ENCODE peak calls at places on chromosome 6, in nine cellular contexts. One of them, this sample, is unnamed.

GRCh38 chr6:147418523-147418922 is 90.0 kb upstream of the SAMD5 start:
- DNase-seq in lower leg skin: no peak
- DNase-seq in AG10803: no peak
- DNase-seq in neural crest cell: no peak
- DNase-seq in CD4-positive, alpha-beta T cell: no peak
- DNase-seq in GM10248: no peak
- DNase-seq in HFFc6: no peak
- DNase-seq in adrenal gland: no peak
- DNase-seq in pancreas: no peak
- DNase-seq in this sample: no peak

GRCh38 chr6:74752303-74752702 is 453.6 kb downstream of the COL12A1 start:
- DNase-seq in lower leg skin: no peak
- DNase-seq in AG10803: no peak
- DNase-seq in neural crest cell: no peak
- DNase-seq in CD4-positive, alpha-beta T cell: no peak
- DNase-seq in GM10248: no peak
- DNase-seq in HFFc6: no peak
- DNase-seq in adrenal gland: no peak
- DNase-seq in pancreas: no peak
- DNase-seq in this sample: no peak

GRCh38 chr6:130794010-130794675 is 33.1 kb upstream of the SMLR1 start:
- DNase-seq in lower leg skin: no peak
- DNase-seq in AG10803: no peak
- DNase-seq in neural crest cell: no peak
- DNase-seq in CD4-positive, alpha-beta T cell: no peak
- DNase-seq in GM10248: no peak
- DNase-seq in HFFc6: no peak
- DNase-seq in adrenal gland: no peak
- DNase-seq in pancreas: no peak
- DNase-seq in this sample: no peak

GRCh38 chr6:41443616-41444525 is 102.3 kb upstream of the FOXP4 start:
- DNase-seq in lower leg skin: no peak
- DNase-seq in AG10803: no peak
- DNase-seq in neural crest cell: no peak
- DNase-seq in CD4-positive, alpha-beta T cell: no peak
- DNase-seq in GM10248: no peak
- DNase-seq in HFFc6: no peak
- DNase-seq in adrenal gland: no peak
- DNase-seq in pancreas: no peak
- DNase-seq in this sample: no peak

GRCh38 chr6:3831741-3832530 is 17.2 kb upstream of the FAM50B start:
- DNase-seq in lower leg skin: peak
- DNase-seq in AG10803: no peak
- DNase-seq in neural crest cell: no peak
- DNase-seq in CD4-positive, alpha-beta T cell: no peak
- DNase-seq in GM10248: no peak
- DNase-seq in HFFc6: no peak
- DNase-seq in adrenal gland: no peak
- DNase-seq in pancreas: no peak
- DNase-seq in this sample: no peak

GRCh38 chr6:136593748-136594490 is 43.7 kb upstream of the MAP7 start:
- DNase-seq in lower leg skin: no peak
- DNase-seq in AG10803: peak
- DNase-seq in neural crest cell: no peak
- DNase-seq in CD4-positive, alpha-beta T cell: no peak
- DNase-seq in GM10248: peak
- DNase-seq in HFFc6: peak
- DNase-seq in adrenal gland: peak
- DNase-seq in pancreas: no peak
- DNase-seq in this sample: no peak

GRCh38 chr6:132282696-132283095 is 118.6 kb downstream of the MOXD1 start:
- DNase-seq in lower leg skin: no peak
- DNase-seq in AG10803: no peak
- DNase-seq in neural crest cell: no peak
- DNase-seq in CD4-positive, alpha-beta T cell: no peak
- DNase-seq in GM10248: no peak
- DNase-seq in HFFc6: no peak
- DNase-seq in adrenal gland: no peak
- DNase-seq in pancreas: no peak
- DNase-seq in this sample: no peak

GRCh38 chr6:38774933-38775707 is 60.0 kb downstream of the DNAH8 start:
- DNase-seq in lower leg skin: no peak
- DNase-seq in AG10803: no peak
- DNase-seq in neural crest cell: no peak
- DNase-seq in CD4-positive, alpha-beta T cell: no peak
- DNase-seq in GM10248: no peak
- DNase-seq in HFFc6: no peak
- DNase-seq in adrenal gland: no peak
- DNase-seq in pancreas: no peak
- DNase-seq in this sample: no peak

GRCh38 chr6:83867527-83868161 is 8.2 kb downstream of the CYB5R4 start:
- DNase-seq in lower leg skin: no peak
- DNase-seq in AG10803: peak
- DNase-seq in neural crest cell: peak
- DNase-seq in CD4-positive, alpha-beta T cell: no peak
- DNase-seq in GM10248: no peak
- DNase-seq in HFFc6: peak
- DNase-seq in adrenal gland: peak
- DNase-seq in pancreas: no peak
- DNase-seq in this sample: no peak

GRCh38 chr6:28977351-28978136 is 27.6 kb downstream of the ZNF311 start:
- DNase-seq in lower leg skin: no peak
- DNase-seq in AG10803: peak
- DNase-seq in neural crest cell: no peak
- DNase-seq in CD4-positive, alpha-beta T cell: no peak
- DNase-seq in GM10248: peak
- DNase-seq in HFFc6: peak
- DNase-seq in adrenal gland: no peak
- DNase-seq in pancreas: no peak
- DNase-seq in this sample: no peak

GRCh38 chr6:161101517-161101916 is 109.9 kb downstream of the MAP3K4 start:
- DNase-seq in lower leg skin: no peak
- DNase-seq in AG10803: no peak
- DNase-seq in neural crest cell: no peak
- DNase-seq in CD4-positive, alpha-beta T cell: no peak
- DNase-seq in GM10248: no peak
- DNase-seq in HFFc6: no peak
- DNase-seq in adrenal gland: no peak
- DNase-seq in pancreas: no peak
- DNase-seq in this sample: no peak

GRCh38 chr6:110329729-110330436 is 28.3 kb downstream of the METTL24 start:
- DNase-seq in lower leg skin: no peak
- DNase-seq in AG10803: peak
- DNase-seq in neural crest cell: no peak
- DNase-seq in CD4-positive, alpha-beta T cell: no peak
- DNase-seq in GM10248: no peak
- DNase-seq in HFFc6: peak
- DNase-seq in adrenal gland: no peak
- DNase-seq in pancreas: no peak
- DNase-seq in this sample: no peak

GRCh38 chr6:154738561-154738961 is 5.3 kb downstream of the SCAF8 start:
- DNase-seq in lower leg skin: no peak
- DNase-seq in AG10803: no peak
- DNase-seq in neural crest cell: no peak
- DNase-seq in CD4-positive, alpha-beta T cell: no peak
- DNase-seq in GM10248: no peak
- DNase-seq in HFFc6: no peak
- DNase-seq in adrenal gland: no peak
- DNase-seq in pancreas: no peak
- DNase-seq in this sample: no peak

GRCh38 chr6:156720739-156721714 is 56.2 kb upstream of the ARID1B start:
- DNase-seq in lower leg skin: no peak
- DNase-seq in AG10803: no peak
- DNase-seq in neural crest cell: no peak
- DNase-seq in CD4-positive, alpha-beta T cell: no peak
- DNase-seq in GM10248: peak
- DNase-seq in HFFc6: no peak
- DNase-seq in adrenal gland: peak
- DNase-seq in pancreas: no peak
- DNase-seq in this sample: no peak

GRCh38 chr6:4599924-4600323 is 176.3 kb upstream of the CDYL start:
- DNase-seq in lower leg skin: peak
- DNase-seq in AG10803: peak
- DNase-seq in neural crest cell: no peak
- DNase-seq in CD4-positive, alpha-beta T cell: no peak
- DNase-seq in GM10248: no peak
- DNase-seq in HFFc6: peak
- DNase-seq in adrenal gland: no peak
- DNase-seq in pancreas: no peak
- DNase-seq in this sample: no peak

GRCh38 chr6:43943781-43944250 is 173.8 kb downstream of the VEGFA start:
- DNase-seq in lower leg skin: peak
- DNase-seq in AG10803: no peak
- DNase-seq in neural crest cell: no peak
- DNase-seq in CD4-positive, alpha-beta T cell: no peak
- DNase-seq in GM10248: no peak
- DNase-seq in HFFc6: no peak
- DNase-seq in adrenal gland: no peak
- DNase-seq in pancreas: no peak
- DNase-seq in this sample: no peak

GRCh38 chr6:54283877-54284860 is 24.1 kb upstream of the TINAG start:
- DNase-seq in lower leg skin: no peak
- DNase-seq in AG10803: no peak
- DNase-seq in neural crest cell: no peak
- DNase-seq in CD4-positive, alpha-beta T cell: no peak
- DNase-seq in GM10248: no peak
- DNase-seq in HFFc6: no peak
- DNase-seq in adrenal gland: no peak
- DNase-seq in pancreas: no peak
- DNase-seq in this sample: no peak

GRCh38 chr6:15501806-15502450 is 160.9 kb downstream of the DTNBP1 start:
- DNase-seq in lower leg skin: peak
- DNase-seq in AG10803: peak
- DNase-seq in neural crest cell: no peak
- DNase-seq in CD4-positive, alpha-beta T cell: no peak
- DNase-seq in GM10248: no peak
- DNase-seq in HFFc6: no peak
- DNase-seq in adrenal gland: peak
- DNase-seq in pancreas: peak
- DNase-seq in this sample: no peak

GRCh38 chr6:136173519-136174507 is 76.3 kb downstream of the MTFR2 start:
- DNase-seq in lower leg skin: no peak
- DNase-seq in AG10803: no peak
- DNase-seq in neural crest cell: no peak
- DNase-seq in CD4-positive, alpha-beta T cell: no peak
- DNase-seq in GM10248: no peak
- DNase-seq in HFFc6: no peak
- DNase-seq in adrenal gland: peak
- DNase-seq in pancreas: no peak
- DNase-seq in this sample: no peak

GRCh38 chr6:12636336-12636735 is 80.2 kb upstream of the PHACTR1 start:
- DNase-seq in lower leg skin: no peak
- DNase-seq in AG10803: no peak
- DNase-seq in neural crest cell: no peak
- DNase-seq in CD4-positive, alpha-beta T cell: no peak
- DNase-seq in GM10248: no peak
- DNase-seq in HFFc6: no peak
- DNase-seq in adrenal gland: no peak
- DNase-seq in pancreas: no peak
- DNase-seq in this sample: no peak
- TF ChIP-seq CTCF in lower leg skin: no peak
- TF ChIP-seq CTCF in AG10803: peak
- TF ChIP-seq CTCF in neural crest cell: peak
- TF ChIP-seq CTCF in CD4-positive, alpha-beta T cell: no peak
- TF ChIP-seq CTCF in GM10248: no peak
- TF ChIP-seq CTCF in HFFc6: peak
- TF ChIP-seq CTCF in adrenal gland: no peak
- TF ChIP-seq CTCF in pancreas: no peak
- TF ChIP-seq CTCF in this sample: no peak

DNA sequence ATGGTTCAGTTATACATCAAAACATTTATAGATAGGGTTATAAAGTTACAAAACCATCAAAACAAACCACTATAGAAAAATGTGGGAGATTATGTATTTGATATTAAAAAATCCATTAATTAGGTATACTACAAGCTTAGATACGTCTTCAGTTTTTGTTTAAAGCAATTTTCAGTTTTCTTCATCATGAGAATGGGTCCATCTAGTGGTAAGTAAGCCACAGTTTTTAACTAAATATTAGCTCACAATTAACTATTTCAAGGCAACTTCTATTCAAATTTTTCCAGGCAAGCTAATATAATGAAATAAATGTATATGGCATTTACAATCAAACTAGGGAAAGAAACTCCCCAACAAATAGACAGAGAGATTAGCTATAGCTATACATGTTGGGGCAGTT is 44.4 kb downstream of the RNGTT start:
- DNase-seq in lower leg skin: no peak
- DNase-seq in AG10803: no peak
- DNase-seq in neural crest cell: no peak
- DNase-seq in CD4-positive, alpha-beta T cell: no peak
- DNase-seq in GM10248: no peak
- DNase-seq in HFFc6: no peak
- DNase-seq in adrenal gland: no peak
- DNase-seq in pancreas: no peak
- DNase-seq in this sample: no peak
- TF ChIP-seq CTCF in lower leg skin: no peak
- TF ChIP-seq CTCF in AG10803: peak
- TF ChIP-seq CTCF in neural crest cell: peak
- TF ChIP-seq CTCF in CD4-positive, alpha-beta T cell: no peak
- TF ChIP-seq CTCF in GM10248: peak
- TF ChIP-seq CTCF in HFFc6: peak
- TF ChIP-seq CTCF in adrenal gland: no peak
- TF ChIP-seq CTCF in pancreas: no peak
- TF ChIP-seq CTCF in this sample: peak

GRCh38 chr6:138515657-138516056 is 16.4 kb upstream of the NHSL1 start:
- DNase-seq in lower leg skin: no peak
- DNase-seq in AG10803: no peak
- DNase-seq in neural crest cell: no peak
- DNase-seq in CD4-positive, alpha-beta T cell: no peak
- DNase-seq in GM10248: no peak
- DNase-seq in HFFc6: no peak
- DNase-seq in adrenal gland: no peak
- DNase-seq in pancreas: no peak
- DNase-seq in this sample: no peak
- TF ChIP-seq CTCF in lower leg skin: no peak
- TF ChIP-seq CTCF in AG10803: no peak
- TF ChIP-seq CTCF in neural crest cell: no peak
- TF ChIP-seq CTCF in CD4-positive, alpha-beta T cell: no peak
- TF ChIP-seq CTCF in GM10248: no peak
- TF ChIP-seq CTCF in HFFc6: no peak
- TF ChIP-seq CTCF in adrenal gland: no peak
- TF ChIP-seq CTCF in pancreas: no peak
- TF ChIP-seq CTCF in this sample: no peak

GRCh38 chr6:8536122-8536521 is 100.8 kb upstream of the SLC35B3 start:
- DNase-seq in lower leg skin: no peak
- DNase-seq in AG10803: no peak
- DNase-seq in neural crest cell: no peak
- DNase-seq in CD4-positive, alpha-beta T cell: no peak
- DNase-seq in GM10248: no peak
- DNase-seq in HFFc6: no peak
- DNase-seq in adrenal gland: no peak
- DNase-seq in pancreas: no peak
- DNase-seq in this sample: no peak

GRCh38 chr6:8543714-8544113 is 108.4 kb upstream of the SLC35B3 start:
- DNase-seq in lower leg skin: no peak
- DNase-seq in AG10803: no peak
- DNase-seq in neural crest cell: no peak
- DNase-seq in CD4-positive, alpha-beta T cell: no peak
- DNase-seq in GM10248: no peak
- DNase-seq in HFFc6: no peak
- DNase-seq in adrenal gland: no peak
- DNase-seq in pancreas: no peak
- DNase-seq in this sample: no peak

GRCh38 chr6:8535505-8535904 is 100.2 kb upstream of the SLC35B3 start:
- DNase-seq in lower leg skin: no peak
- DNase-seq in AG10803: no peak
- DNase-seq in neural crest cell: no peak
- DNase-seq in CD4-positive, alpha-beta T cell: no peak
- DNase-seq in GM10248: no peak
- DNase-seq in HFFc6: no peak
- DNase-seq in adrenal gland: no peak
- DNase-seq in pancreas: no peak
- DNase-seq in this sample: no peak

GRCh38 chr6:8539446-8539845 is 104.1 kb upstream of the SLC35B3 start:
- DNase-seq in lower leg skin: no peak
- DNase-seq in AG10803: peak
- DNase-seq in neural crest cell: no peak
- DNase-seq in CD4-positive, alpha-beta T cell: no peak
- DNase-seq in GM10248: peak
- DNase-seq in HFFc6: peak
- DNase-seq in adrenal gland: no peak
- DNase-seq in pancreas: no peak
- DNase-seq in this sample: no peak
- TF ChIP-seq CTCF in lower leg skin: no peak
- TF ChIP-seq CTCF in AG10803: peak
- TF ChIP-seq CTCF in neural crest cell: peak
- TF ChIP-seq CTCF in CD4-positive, alpha-beta T cell: no peak
- TF ChIP-seq CTCF in GM10248: peak
- TF ChIP-seq CTCF in HFFc6: peak
- TF ChIP-seq CTCF in adrenal gland: peak
- TF ChIP-seq CTCF in pancreas: no peak
- TF ChIP-seq CTCF in this sample: peak

This sample was measured in D721Med.